ENCODE peak calls at places on chromosomes 2 and 18, in eight cellular contexts. U is breast epithelium, S is transverse colon, Y is K562, C is prostate gland, X is sigmoid colon, J is endothelial cell of umbilical vein, E is spleen. K is an unnamed sample.

GRCh38 chr2:31578316-31578715 is 2.4 kb downstream of the SRD5A2 start:
- DNase-seq in U (no peak), S (no peak), Y (no peak), C (no peak), X (no peak), J (no peak), E (no peak), K (no peak)

GRCh38 chr2:234377761-234378341 is 119.0 kb downstream of the ARL4C start:
- DNase-seq in U (no peak), S (no peak), Y (no peak), C (no peak), X (no peak), J (no peak), E (no peak), K (no peak)

GRCh38 chr2:196592912-196593881 is 46.3 kb upstream of the CCDC150 start:
- DNase-seq in U (no peak), S (no peak), Y (peak; percentile 13), C (no peak), X (no peak), J (peak; percentile 49), E (peak; percentile 73), K (no peak)

GRCh38 chr2:37417321-37417720 is 72.9 kb downstream of the QPCT start:
- DNase-seq in U (no peak), S (no peak), Y (no peak), C (no peak), X (no peak), J (no peak), E (no peak), K (no peak)

GRCh38 chr2:231522418-231523180 is 7.6 kb downstream of the NMUR1 start:
- DNase-seq in U (no peak), S (no peak), Y (no peak), C (no peak), X (peak; percentile 50), J (no peak), E (no peak), K (no peak)

GRCh38 chr2:73925033-73925704 is 1.5 kb upstream of the DGUOK start:
- DNase-seq in U (no peak), S (peak; percentile 69), Y (no peak), C (no peak), X (peak; percentile 45), J (no peak), E (no peak), K (no peak)

GRCh38 chr2:11583840-11584529 is 50.1 kb downstream of the GREB1 start:
- DNase-seq in U (peak; percentile 73), S (peak; percentile 66), Y (peak; percentile 89), C (peak; percentile 50), X (peak; percentile 86), J (peak; percentile 87), E (peak; percentile 80), K (peak; percentile 94)

GRCh38 chr2:142834003-142834402 is 43.5 kb upstream of the KYNU start:
- DNase-seq in U (no peak), S (no peak), Y (no peak), C (no peak), X (no peak), J (peak; percentile 52), E (no peak), K (no peak)

GRCh38 chr2:213261715-213262114 is 22.5 kb upstream of the SPAG16 start:
- DNase-seq in U (no peak), S (no peak), Y (no peak), C (no peak), X (no peak), J (no peak), E (no peak), K (no peak)

GRCh38 chr18:46250084-46250811 is 146.1 kb downstream of the HAUS1 start:
- DNase-seq in U (no peak), S (peak; percentile 61), Y (no peak), C (peak; percentile 62), X (no peak), J (peak; percentile 76), E (no peak), K (no peak)

GRCh38 chr2:44324971-44325426 is 36.3 kb downstream of the PREPL start:
- DNase-seq in U (no peak), S (no peak), Y (peak; percentile 10), C (no peak), X (no peak), J (no peak), E (no peak), K (no peak)

GRCh38 chr2:215896921-215897320 is 116.4 kb downstream of the MREG start:
- DNase-seq in U (no peak), S (no peak), Y (no peak), C (no peak), X (no peak), J (no peak), E (no peak), K (no peak)

GRCh38 chr2:237714690-237715458 is 83.7 kb upstream of the RBM44 start:
- DNase-seq in U (no peak), S (no peak), Y (no peak), C (peak; percentile 55), X (peak; percentile 89), J (peak; percentile 60), E (no peak), K (no peak)

GRCh38 chr18:26549486-26550435 is 1.4 kb upstream of the KCTD1 start:
- DNase-seq in U (peak; percentile 55), S (peak; percentile 61), Y (no peak), C (peak; percentile 67), X (peak; percentile 80), J (peak; percentile 38), E (peak; percentile 73), K (no peak)

GRCh38 chr2:74464406-74464805 is 776 bp downstream of the MOGS start:
- DNase-seq in U (no peak), S (no peak), Y (no peak), C (no peak), X (no peak), J (peak; percentile 27), E (no peak), K (no peak)

GRCh38 chr2:200306969-200307811 is 697 bp downstream of the SPATS2L start:
- DNase-seq in U (no peak), S (peak; percentile 52), Y (peak; percentile 31), C (peak; percentile 41), X (peak; percentile 70), J (peak; percentile 37), E (peak; percentile 83), K (no peak)

GRCh38 chr18:48853588-48853987 is 97.2 kb downstream of the SMAD7 start:
- DNase-seq in U (no peak), S (no peak), Y (no peak), C (no peak), X (no peak), J (no peak), E (no peak), K (no peak)

GRCh38 chr2:183371545-183371944 is 247.3 kb downstream of the NUP35 start:
- DNase-seq in U (no peak), S (no peak), Y (no peak), C (no peak), X (no peak), J (peak; percentile 26), E (no peak), K (no peak)

GRCh38 chr2:59303272-59303671 is 1062.1 kb upstream of the FANCL start:
- DNase-seq in U (no peak), S (no peak), Y (no peak), C (no peak), X (no peak), J (no peak), E (no peak), K (no peak)

GRCh38 chr2:207230261-207231105 is 64.7 kb upstream of the KLF7 start:
- DNase-seq in U (no peak), S (no peak), Y (peak; percentile 58), C (no peak), X (no peak), J (peak; percentile 38), E (no peak), K (no peak)

GRCh38 chr18:34461266-34461665 is 236.6 kb upstream of the NOL4 start:
- DNase-seq in U (no peak), S (no peak), Y (no peak), C (no peak), X (no peak), J (no peak), E (no peak), K (no peak)
- TF ChIP-seq POLR2A in U (no peak), S (no peak), Y (no peak), C (no peak), X (no peak), J (no peak), E (no peak), K (no peak)

DNA sequence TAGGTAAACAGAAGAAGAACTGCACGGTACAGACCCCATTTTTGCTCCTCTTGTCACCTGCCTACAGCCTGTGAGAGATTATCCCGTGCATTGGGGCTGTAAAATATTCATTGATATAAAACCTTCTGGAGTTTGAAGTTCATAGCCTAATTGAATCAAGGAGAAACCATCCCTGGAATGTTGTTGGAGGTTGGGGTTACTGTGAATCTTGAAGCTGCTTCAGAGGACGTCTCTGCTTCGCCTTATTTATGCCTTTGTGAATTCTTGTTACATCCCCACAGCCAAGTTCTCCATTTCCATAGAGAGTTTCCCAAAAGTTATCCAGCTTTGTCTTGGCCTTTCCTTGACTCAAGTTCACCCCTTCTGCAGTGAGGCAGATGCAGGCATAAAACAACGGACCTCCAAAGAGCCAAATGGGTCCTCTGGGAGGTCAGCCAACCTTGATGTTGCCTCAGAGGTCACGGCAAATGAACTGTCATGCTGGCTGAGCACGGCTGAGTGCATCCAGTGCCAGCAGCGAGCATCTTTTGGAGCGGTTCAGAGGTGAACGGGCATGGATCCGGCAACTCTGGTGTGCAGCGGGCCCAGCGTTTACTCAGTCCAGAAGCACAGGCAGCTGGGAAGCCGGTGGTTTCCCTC is 317.6 kb downstream of the PRKCE start:
- DNase-seq in U (no peak), S (no peak), Y (no peak), C (no peak), X (peak; percentile 62), J (no peak), E (no peak), K (no peak)
- TF ChIP-seq POLR2AphosphoS5 in U (no peak), S (no peak), Y (no peak), C (no peak), X (peak; percentile 14), J (no peak), E (no peak), K (no peak)

GRCh38 chr2:64455545-64455944 is 1.6 kb downstream of the LGALSL start:
- DNase-seq in U (no peak), S (no peak), Y (no peak), C (peak; percentile 10), X (no peak), J (no peak), E (no peak), K (no peak)
- H3K4me3 ChIP-seq in U (peak overlapping the region; percentile 83), S (peak overlapping the region; percentile 53), Y (no peak overlapping the region), C (peak overlapping the region; percentile 88), X (no peak overlapping the region), J (no peak overlapping the region), E (peak overlapping the region; percentile 71), K (peak overlapping the region; percentile 83)

DNA sequence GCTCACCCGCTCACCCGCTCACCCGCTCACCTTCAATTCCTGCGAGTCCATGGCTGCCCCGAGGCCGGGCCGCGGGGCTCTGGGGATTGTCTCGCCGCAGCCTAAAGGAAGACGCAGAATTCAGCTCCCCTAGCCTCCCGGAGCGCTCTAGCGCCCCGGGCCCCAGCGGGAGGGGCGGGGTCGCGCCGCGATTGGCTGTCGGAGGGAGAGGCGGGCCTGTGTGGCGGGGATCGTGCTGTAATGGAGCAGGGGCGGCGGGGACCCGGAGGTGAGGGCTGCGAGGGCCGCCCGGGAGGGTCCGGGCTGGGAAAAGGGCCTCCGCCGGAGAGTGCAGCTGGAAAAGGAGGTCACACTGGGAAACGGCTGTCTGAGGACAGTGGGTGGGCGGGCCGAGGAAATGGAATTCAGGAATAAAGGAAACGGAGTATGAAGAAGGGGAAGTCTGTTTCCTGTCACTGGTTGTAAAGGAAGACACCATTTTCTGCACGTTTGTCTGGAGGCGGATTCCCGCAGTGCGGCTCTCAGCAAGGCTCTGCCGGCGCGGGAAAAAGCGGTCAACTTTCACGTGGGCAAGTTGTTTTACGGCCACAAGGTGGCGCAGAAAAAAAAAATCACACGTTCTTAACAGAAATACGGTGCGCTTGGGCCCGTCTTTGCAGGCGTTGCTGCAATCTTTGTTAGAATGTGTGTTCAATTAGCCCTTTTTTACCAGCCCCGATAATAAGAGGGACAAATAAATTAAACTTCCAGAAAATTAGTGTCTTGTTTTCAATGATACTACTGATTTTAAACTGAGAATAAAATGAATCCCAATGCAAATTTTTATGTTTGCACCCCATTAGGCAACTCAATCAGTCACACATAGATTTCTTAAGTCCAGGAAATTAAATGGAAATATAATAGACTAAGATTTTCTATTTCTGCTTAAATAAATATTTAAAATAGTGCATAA is at the start of gene TTC21B:
- DNase-seq in U (peak; percentile 91), S (peak; percentile 95), Y (peak; percentile 97), C (peak; percentile 94), X (peak; percentile 96), J (peak; percentile 97), E (peak; percentile 98), K (peak; percentile 97)
- TF ChIP-seq POLR2A in U (peak; percentile 40), S (peak; percentile 69), Y (peak; percentile 90), C (peak; percentile 61), X (peak; percentile 44), J (peak; percentile 75), E (peak; percentile 55), K (peak; percentile 49)